ENCODE peak calls at places on chromosome 3, in six cellular contexts. One of them, this sample, is unnamed.

GRCh38 chr3:12963869-12964712 is 109.1 kb downstream of the IQSEC1 start:
- DNase-seq in cardiac muscle cell: peak
- DNase-seq in GM23338: no peak
- DNase-seq in A549: no peak
- DNase-seq in OCI-LY7: no peak
- DNase-seq in colonic mucosa: no peak
- DNase-seq in this sample: no peak

GRCh38 chr3:126683506-126683905 is 20.5 kb upstream of the CHCHD6 start:
- DNase-seq in GM23338: no peak
- DNase-seq in cardiac muscle cell: no peak
- DNase-seq in colonic mucosa: no peak
- DNase-seq in A549: no peak
- DNase-seq in OCI-LY7: no peak
- DNase-seq in this sample: no peak

GRCh38 chr3:53142986-53143385 is 12.8 kb upstream of the RFT1 start:
- DNase-seq in GM23338: no peak
- DNase-seq in cardiac muscle cell: no peak
- DNase-seq in A549: no peak
- DNase-seq in colonic mucosa: no peak
- DNase-seq in OCI-LY7: no peak
- DNase-seq in this sample: no peak

GRCh38 chr3:13364602-13365271 is 55.4 kb downstream of the NUP210 start:
- DNase-seq in OCI-LY7: no peak
- DNase-seq in colonic mucosa: no peak
- DNase-seq in cardiac muscle cell: no peak
- DNase-seq in GM23338: peak
- DNase-seq in A549: no peak
- DNase-seq in this sample: no peak

GRCh38 chr3:152272771-152273242 is 4.1 kb downstream of the MBNL1 start:
- DNase-seq in A549: no peak
- DNase-seq in cardiac muscle cell: peak
- DNase-seq in colonic mucosa: no peak
- DNase-seq in OCI-LY7: no peak
- DNase-seq in GM23338: no peak
- DNase-seq in this sample: no peak

GRCh38 chr3:97579365-97579764 is 185.2 kb upstream of the ARL6 start:
- DNase-seq in GM23338: no peak
- DNase-seq in OCI-LY7: no peak
- DNase-seq in cardiac muscle cell: no peak
- DNase-seq in A549: peak
- DNase-seq in colonic mucosa: no peak
- DNase-seq in this sample: no peak

GRCh38 chr3:98329392-98330124 is 24.1 kb upstream of the OR5K4 start:
- DNase-seq in A549: peak
- DNase-seq in OCI-LY7: peak
- DNase-seq in cardiac muscle cell: peak
- DNase-seq in GM23338: peak
- DNase-seq in colonic mucosa: peak
- DNase-seq in this sample: peak

GRCh38 chr3:65672876-65673815 is 365.6 kb downstream of the MAGI1 start:
- DNase-seq in A549: peak
- DNase-seq in colonic mucosa: peak
- DNase-seq in cardiac muscle cell: peak
- DNase-seq in GM23338: peak
- DNase-seq in OCI-LY7: peak
- DNase-seq in this sample: peak

GRCh38 chr3:127412578-127413317 is 124.9 kb upstream of the PRR20G start:
- DNase-seq in OCI-LY7: no peak
- DNase-seq in cardiac muscle cell: no peak
- DNase-seq in GM23338: no peak
- DNase-seq in colonic mucosa: peak
- DNase-seq in A549: no peak
- DNase-seq in this sample: no peak

GRCh38 chr3:42747581-42747980 is 25.5 kb downstream of the CCDC13 start:
- DNase-seq in OCI-LY7: no peak
- DNase-seq in colonic mucosa: no peak
- DNase-seq in A549: no peak
- DNase-seq in GM23338: no peak
- DNase-seq in cardiac muscle cell: no peak
- DNase-seq in this sample: no peak

GRCh38 chr3:187490366-187490765 is 122.2 kb downstream of the RTP4 start:
- DNase-seq in cardiac muscle cell: no peak
- DNase-seq in A549: no peak
- DNase-seq in OCI-LY7: no peak
- DNase-seq in colonic mucosa: no peak
- DNase-seq in GM23338: no peak
- DNase-seq in this sample: no peak

GRCh38 chr3:37765591-37766219 is 96.0 kb upstream of the CTDSPL start:
- DNase-seq in cardiac muscle cell: peak
- DNase-seq in colonic mucosa: no peak
- DNase-seq in OCI-LY7: no peak
- DNase-seq in A549: no peak
- DNase-seq in GM23338: no peak
- DNase-seq in this sample: no peak

GRCh38 chr3:14823910-14824629 is 5.3 kb downstream of the FGD5 start:
- DNase-seq in colonic mucosa: no peak
- DNase-seq in GM23338: no peak
- DNase-seq in OCI-LY7: no peak
- DNase-seq in cardiac muscle cell: no peak
- DNase-seq in A549: no peak
- DNase-seq in this sample: no peak

GRCh38 chr3:99066863-99067262 is 165.4 kb upstream of the DCBLD2 start:
- DNase-seq in OCI-LY7: no peak
- DNase-seq in GM23338: no peak
- DNase-seq in colonic mucosa: no peak
- DNase-seq in A549: no peak
- DNase-seq in cardiac muscle cell: no peak
- DNase-seq in this sample: no peak

GRCh38 chr3:37308247-37308646 is 133.9 kb upstream of the LRRFIP2 start:
- DNase-seq in OCI-LY7: peak
- DNase-seq in A549: peak
- DNase-seq in cardiac muscle cell: peak
- DNase-seq in colonic mucosa: no peak
- DNase-seq in GM23338: peak
- DNase-seq in this sample: no peak

GRCh38 chr3:30597769-30598134 is 8.6 kb upstream of the TGFBR2 start:
- DNase-seq in colonic mucosa: no peak
- DNase-seq in GM23338: no peak
- DNase-seq in cardiac muscle cell: no peak
- DNase-seq in OCI-LY7: no peak
- DNase-seq in A549: no peak
- DNase-seq in this sample: no peak

GRCh38 chr3:7978104-7978457 is 523.5 kb upstream of the LMCD1 start:
- DNase-seq in GM23338: no peak
- DNase-seq in OCI-LY7: no peak
- DNase-seq in cardiac muscle cell: no peak
- DNase-seq in A549: no peak
- DNase-seq in colonic mucosa: no peak
- DNase-seq in this sample: no peak

GRCh38 chr3:119161240-119161639 is 12.2 kb upstream of the UPK1B start:
- DNase-seq in A549: peak
- DNase-seq in GM23338: no peak
- DNase-seq in OCI-LY7: no peak
- DNase-seq in colonic mucosa: no peak
- DNase-seq in cardiac muscle cell: no peak
- DNase-seq in this sample: no peak

GRCh38 chr3:116517308-116517707 is 72.0 kb upstream of the LSAMP start:
- DNase-seq in A549: no peak
- DNase-seq in OCI-LY7: peak
- DNase-seq in GM23338: peak
- DNase-seq in cardiac muscle cell: peak
- DNase-seq in colonic mucosa: no peak
- DNase-seq in this sample: no peak
- TF ChIP-seq CTCF in A549: no peak
- TF ChIP-seq CTCF in OCI-LY7: peak
- TF ChIP-seq CTCF in GM23338: peak
- TF ChIP-seq CTCF in cardiac muscle cell: peak
- TF ChIP-seq CTCF in colonic mucosa: no peak
- TF ChIP-seq CTCF in this sample: peak

GRCh38 chr3:48465531-48466378 is 19.2 kb downstream of the ATRIP start:
- DNase-seq in OCI-LY7: peak
- DNase-seq in A549: peak
- DNase-seq in colonic mucosa: peak
- DNase-seq in cardiac muscle cell: peak
- DNase-seq in GM23338: peak
- DNase-seq in this sample: peak
- H3K4me3 ChIP-seq in OCI-LY7: peak
- H3K4me3 ChIP-seq in A549: peak
- H3K4me3 ChIP-seq in colonic mucosa: peak
- H3K4me3 ChIP-seq in cardiac muscle cell: no peak
- H3K4me3 ChIP-seq in GM23338: no peak
- H3K4me3 ChIP-seq in this sample: peak

GRCh38 chr3:57815034-57815433 is 58.9 kb downstream of the SLMAP start:
- DNase-seq in OCI-LY7: peak
- DNase-seq in colonic mucosa: no peak
- DNase-seq in A549: no peak
- DNase-seq in GM23338: no peak
- DNase-seq in cardiac muscle cell: no peak
- DNase-seq in this sample: no peak
- TF ChIP-seq CTCF in OCI-LY7: no peak
- TF ChIP-seq CTCF in colonic mucosa: no peak
- TF ChIP-seq CTCF in A549: no peak
- TF ChIP-seq CTCF in GM23338: no peak
- TF ChIP-seq CTCF in cardiac muscle cell: no peak
- TF ChIP-seq CTCF in this sample: no peak

GRCh38 chr3:72970942-72971341 is 25.7 kb upstream of the PPP4R2 start:
- DNase-seq in GM23338: no peak
- DNase-seq in colonic mucosa: no peak
- DNase-seq in cardiac muscle cell: no peak
- DNase-seq in OCI-LY7: no peak
- DNase-seq in A549: no peak
- DNase-seq in this sample: no peak

GRCh38 chr3:72973786-72974185 is 22.8 kb upstream of the PPP4R2 start:
- DNase-seq in OCI-LY7: no peak
- DNase-seq in colonic mucosa: no peak
- DNase-seq in A549: no peak
- DNase-seq in GM23338: no peak
- DNase-seq in cardiac muscle cell: no peak
- DNase-seq in this sample: no peak

GRCh38 chr3:72972706-72973030 is 23.9 kb upstream of the PPP4R2 start:
- DNase-seq in colonic mucosa: no peak
- DNase-seq in OCI-LY7: no peak
- DNase-seq in A549: no peak
- DNase-seq in cardiac muscle cell: no peak
- DNase-seq in GM23338: no peak
- DNase-seq in this sample: no peak

GRCh38 chr3:72974956-72975355 is 21.7 kb upstream of the PPP4R2 start:
- DNase-seq in GM23338: no peak
- DNase-seq in colonic mucosa: no peak
- DNase-seq in OCI-LY7: no peak
- DNase-seq in cardiac muscle cell: no peak
- DNase-seq in A549: no peak
- DNase-seq in this sample: no peak

GRCh38 chr3:72973031-72973723 is 23.4 kb upstream of the PPP4R2 start:
- DNase-seq in cardiac muscle cell: peak
- DNase-seq in colonic mucosa: peak
- DNase-seq in GM23338: peak
- DNase-seq in A549: no peak
- DNase-seq in OCI-LY7: no peak
- DNase-seq in this sample: no peak
- H3K4me3 ChIP-seq in cardiac muscle cell: no peak
- H3K4me3 ChIP-seq in colonic mucosa: no peak
- H3K4me3 ChIP-seq in GM23338: no peak
- H3K4me3 ChIP-seq in A549: no peak
- H3K4me3 ChIP-seq in OCI-LY7: no peak
- H3K4me3 ChIP-seq in this sample: no peak